ENCODE peak calls at places on chromosomes 11 and 22, in five cellular contexts. One of them, this sample, is unnamed.

GRCh38 chr11:47480762-47481161 is 31.8 kb upstream of the RAPSN start:
- DNase-seq in H9: no peak
- DNase-seq in mesothelial cell of epicardium: no peak
- DNase-seq in PC-9: no peak
- DNase-seq in dorsolateral prefrontal cortex: no peak
- DNase-seq in this sample: no peak

GRCh38 chr11:85595285-85595884 is 31.8 kb downstream of the DLG2 start:
- DNase-seq in H9: no peak
- DNase-seq in PC-9: peak
- DNase-seq in mesothelial cell of epicardium: no peak
- DNase-seq in dorsolateral prefrontal cortex: no peak
- DNase-seq in this sample: no peak

GRCh38 chr11:116821050-116821918 is 1.8 kb downstream of the APOA4 start:
- DNase-seq in H9: no peak
- DNase-seq in PC-9: no peak
- DNase-seq in mesothelial cell of epicardium: no peak
- DNase-seq in dorsolateral prefrontal cortex: no peak
- DNase-seq in this sample: no peak

GRCh38 chr22:23431337-23432072 is 148.6 kb downstream of the IGLL1 start:
- DNase-seq in dorsolateral prefrontal cortex: no peak
- DNase-seq in H9: no peak
- DNase-seq in mesothelial cell of epicardium: no peak
- DNase-seq in PC-9: no peak
- DNase-seq in this sample: no peak

GRCh38 chr11:71936825-71937224 is 8.0 kb downstream of the RNF121 start:
- DNase-seq in dorsolateral prefrontal cortex: no peak
- DNase-seq in H9: no peak
- DNase-seq in mesothelial cell of epicardium: no peak
- DNase-seq in PC-9: no peak
- DNase-seq in this sample: no peak

GRCh38 chr22:32339190-32340012 is 18.3 kb upstream of the RFPL3 start:
- DNase-seq in dorsolateral prefrontal cortex: no peak
- DNase-seq in mesothelial cell of epicardium: no peak
- DNase-seq in PC-9: no peak
- DNase-seq in H9: no peak
- DNase-seq in this sample: no peak

GRCh38 chr11:120208777-120209176 is 2.1 kb upstream of the OAF start:
- DNase-seq in mesothelial cell of epicardium: no peak
- DNase-seq in H9: no peak
- DNase-seq in PC-9: peak
- DNase-seq in dorsolateral prefrontal cortex: no peak
- DNase-seq in this sample: no peak

GRCh38 chr11:76680517-76681425 is 10.2 kb upstream of the LRRC32 start:
- DNase-seq in PC-9: peak
- DNase-seq in H9: peak
- DNase-seq in mesothelial cell of epicardium: peak
- DNase-seq in dorsolateral prefrontal cortex: peak
- DNase-seq in this sample: peak

GRCh38 chr11:65491614-65492386 is 7.0 kb upstream of the MALAT1 start:
- DNase-seq in dorsolateral prefrontal cortex: peak
- DNase-seq in H9: peak
- DNase-seq in PC-9: peak
- DNase-seq in mesothelial cell of epicardium: no peak
- DNase-seq in this sample: peak

GRCh38 chr11:35077709-35078695 is 61.0 kb upstream of the CD44 start:
- DNase-seq in dorsolateral prefrontal cortex: no peak
- DNase-seq in PC-9: peak
- DNase-seq in H9: no peak
- DNase-seq in mesothelial cell of epicardium: no peak
- DNase-seq in this sample: peak

GRCh38 chr22:23772315-23773246 is at the start of gene MMP11:
- DNase-seq in mesothelial cell of epicardium: no peak
- DNase-seq in dorsolateral prefrontal cortex: no peak
- DNase-seq in H9: peak
- DNase-seq in PC-9: no peak
- DNase-seq in this sample: peak

GRCh38 chr22:38272373-38273134 is at the start of gene TMEM184B:
- DNase-seq in dorsolateral prefrontal cortex: peak
- DNase-seq in mesothelial cell of epicardium: peak
- DNase-seq in PC-9: no peak
- DNase-seq in H9: peak
- DNase-seq in this sample: peak

GRCh38 chr11:1059759-1060158 is 14.9 kb upstream of the MUC2 start:
- DNase-seq in mesothelial cell of epicardium: no peak
- DNase-seq in H9: peak
- DNase-seq in PC-9: no peak
- DNase-seq in dorsolateral prefrontal cortex: peak
- DNase-seq in this sample: no peak

GRCh38 chr11:131195801-131196517 is 174.5 kb upstream of the NTM start:
- DNase-seq in H9: no peak
- DNase-seq in PC-9: no peak
- DNase-seq in dorsolateral prefrontal cortex: peak
- DNase-seq in mesothelial cell of epicardium: no peak
- DNase-seq in this sample: no peak

GRCh38 chr11:73087730-73088129 is 54.4 kb downstream of the FCHSD2 start:
- DNase-seq in PC-9: no peak
- DNase-seq in mesothelial cell of epicardium: no peak
- DNase-seq in H9: no peak
- DNase-seq in dorsolateral prefrontal cortex: no peak
- DNase-seq in this sample: no peak

GRCh38 chr11:8766043-8766992 is 83.7 kb downstream of the RPL27A start:
- DNase-seq in dorsolateral prefrontal cortex: no peak
- DNase-seq in H9: peak
- DNase-seq in PC-9: no peak
- DNase-seq in mesothelial cell of epicardium: no peak
- DNase-seq in this sample: no peak

GRCh38 chr11:103406357-103406756 is 297.1 kb downstream of the DYNC2H1 start:
- DNase-seq in PC-9: no peak
- DNase-seq in H9: no peak
- DNase-seq in dorsolateral prefrontal cortex: no peak
- DNase-seq in mesothelial cell of epicardium: no peak
- DNase-seq in this sample: no peak

GRCh38 chr11:117620131-117620530 is 176.9 kb downstream of the DSCAML1 start:
- DNase-seq in mesothelial cell of epicardium: no peak
- DNase-seq in PC-9: no peak
- DNase-seq in H9: no peak
- DNase-seq in dorsolateral prefrontal cortex: no peak
- DNase-seq in this sample: no peak

GRCh38 chr11:112316971-112317370 is 56.3 kb upstream of the PLET1 start:
- DNase-seq in H9: no peak
- DNase-seq in dorsolateral prefrontal cortex: no peak
- DNase-seq in mesothelial cell of epicardium: no peak
- DNase-seq in PC-9: peak
- DNase-seq in this sample: no peak

GRCh38 chr11:61415381-61415780 is 14.4 kb downstream of the CPSF7 start:
- DNase-seq in H9: no peak
- DNase-seq in PC-9: no peak
- DNase-seq in dorsolateral prefrontal cortex: no peak
- DNase-seq in mesothelial cell of epicardium: no peak
- DNase-seq in this sample: no peak

GRCh38 chr22:44676441-44677298 is 25.3 kb upstream of the PRR5 start:
- DNase-seq in dorsolateral prefrontal cortex: no peak
- DNase-seq in PC-9: no peak
- DNase-seq in mesothelial cell of epicardium: no peak
- DNase-seq in H9: no peak
- DNase-seq in this sample: no peak

GRCh38 chr11:117588166-117588810 is 208.7 kb downstream of the DSCAML1 start:
- DNase-seq in PC-9: no peak
- DNase-seq in H9: no peak
- DNase-seq in mesothelial cell of epicardium: no peak
- DNase-seq in dorsolateral prefrontal cortex: no peak
- DNase-seq in this sample: no peak

GRCh38 chr22:24510694-24511625 is 15.8 kb downstream of the UPB1 start:
- DNase-seq in dorsolateral prefrontal cortex: no peak
- DNase-seq in mesothelial cell of epicardium: no peak
- DNase-seq in H9: no peak
- DNase-seq in PC-9: no peak
- DNase-seq in this sample: no peak

GRCh38 chr22:32951807-32952153 is 106.4 kb downstream of the SYN3 start:
- DNase-seq in H9: no peak
- DNase-seq in mesothelial cell of epicardium: no peak
- DNase-seq in PC-9: no peak
- DNase-seq in dorsolateral prefrontal cortex: peak
- DNase-seq in this sample: no peak

GRCh38 chr22:46381731-46382130 is 46.2 kb downstream of the TRMU start:
- DNase-seq in dorsolateral prefrontal cortex: no peak
- DNase-seq in mesothelial cell of epicardium: no peak
- DNase-seq in H9: no peak
- DNase-seq in PC-9: no peak
- DNase-seq in this sample: no peak

GRCh38 chr22:22194931-22195264 is 49.7 kb upstream of the VPREB1 start:
- DNase-seq in PC-9: no peak
- DNase-seq in dorsolateral prefrontal cortex: no peak
- DNase-seq in H9: no peak
- DNase-seq in mesothelial cell of epicardium: no peak
- DNase-seq in this sample: no peak

GRCh38 chr11:20530942-20531703 is 68.3 kb upstream of the SLC6A5 start:
- DNase-seq in H9: no peak
- DNase-seq in PC-9: no peak
- DNase-seq in dorsolateral prefrontal cortex: no peak
- DNase-seq in mesothelial cell of epicardium: no peak
- DNase-seq in this sample: no peak

GRCh38 chr11:113240389-113240788 is 74.0 kb upstream of the TTC12 start:
- DNase-seq in PC-9: no peak
- DNase-seq in mesothelial cell of epicardium: no peak
- DNase-seq in dorsolateral prefrontal cortex: no peak
- DNase-seq in H9: no peak
- DNase-seq in this sample: no peak

GRCh38 chr22:45319319-45319675 is 9.6 kb downstream of the FAM118A start:
- DNase-seq in H9: no peak
- DNase-seq in PC-9: no peak
- DNase-seq in mesothelial cell of epicardium: no peak
- DNase-seq in dorsolateral prefrontal cortex: no peak
- DNase-seq in this sample: no peak

GRCh38 chr22:19483481-19484244 is 3.9 kb downstream of the CDC45 start:
- DNase-seq in mesothelial cell of epicardium: no peak
- DNase-seq in dorsolateral prefrontal cortex: no peak
- DNase-seq in H9: no peak
- DNase-seq in PC-9: no peak
- DNase-seq in this sample: no peak

DNA sequence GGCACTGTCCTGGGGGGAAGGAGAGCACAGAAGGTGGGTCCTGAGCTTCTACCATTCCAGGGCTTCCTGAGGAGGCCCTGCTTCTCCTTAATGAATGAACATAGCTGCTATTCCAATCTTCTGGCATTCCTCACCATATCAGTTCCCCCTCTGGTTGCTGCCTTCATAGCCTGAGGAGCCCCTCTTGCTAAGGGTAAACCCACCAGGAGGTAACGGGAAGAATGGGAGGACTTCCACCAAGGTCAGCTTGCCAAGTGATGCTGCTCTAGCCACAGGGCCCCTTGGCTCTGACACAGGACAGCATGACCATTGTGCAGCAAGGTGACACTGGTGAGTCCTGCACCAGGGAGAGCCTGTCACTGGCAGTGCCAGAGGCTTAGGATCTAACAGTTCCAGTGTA is 1022.5 kb downstream of the TBC1D22A start:
- DNase-seq in dorsolateral prefrontal cortex: no peak
- DNase-seq in H9: no peak
- DNase-seq in PC-9: no peak
- DNase-seq in mesothelial cell of epicardium: no peak
- DNase-seq in this sample: no peak
- TF ChIP-seq CTCF in dorsolateral prefrontal cortex: no peak
- TF ChIP-seq CTCF in H9: no peak
- TF ChIP-seq CTCF in PC-9: no peak
- TF ChIP-seq CTCF in mesothelial cell of epicardium: no peak
- TF ChIP-seq CTCF in this sample: no peak

DNA sequence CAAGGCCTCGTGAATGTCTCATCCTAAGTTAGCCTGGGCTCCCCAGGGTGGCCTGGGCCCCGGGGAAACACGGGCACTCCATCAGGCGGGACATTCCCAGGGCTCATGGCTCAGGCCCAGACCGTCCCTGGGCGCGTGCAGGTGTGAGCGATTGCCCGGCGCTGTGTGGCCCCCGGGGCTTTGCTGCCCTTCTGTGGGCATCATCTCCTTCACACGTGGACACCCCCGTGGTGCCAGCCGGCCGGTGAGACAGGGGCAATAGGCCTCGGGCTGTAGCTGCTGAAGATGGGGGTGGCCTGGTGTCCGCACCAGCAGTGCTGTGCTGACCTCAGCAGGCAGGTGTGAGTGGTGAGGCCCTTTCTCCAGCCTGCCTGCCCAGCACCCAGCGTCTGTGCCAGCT is 4.6 kb upstream of the SELENOO start:
- DNase-seq in mesothelial cell of epicardium: no peak
- DNase-seq in dorsolateral prefrontal cortex: no peak
- DNase-seq in H9: no peak
- DNase-seq in PC-9: no peak
- DNase-seq in this sample: no peak
- TF ChIP-seq CTCF in mesothelial cell of epicardium: no peak
- TF ChIP-seq CTCF in dorsolateral prefrontal cortex: no peak
- TF ChIP-seq CTCF in H9: no peak
- TF ChIP-seq CTCF in PC-9: no peak
- TF ChIP-seq CTCF in this sample: no peak

DNA sequence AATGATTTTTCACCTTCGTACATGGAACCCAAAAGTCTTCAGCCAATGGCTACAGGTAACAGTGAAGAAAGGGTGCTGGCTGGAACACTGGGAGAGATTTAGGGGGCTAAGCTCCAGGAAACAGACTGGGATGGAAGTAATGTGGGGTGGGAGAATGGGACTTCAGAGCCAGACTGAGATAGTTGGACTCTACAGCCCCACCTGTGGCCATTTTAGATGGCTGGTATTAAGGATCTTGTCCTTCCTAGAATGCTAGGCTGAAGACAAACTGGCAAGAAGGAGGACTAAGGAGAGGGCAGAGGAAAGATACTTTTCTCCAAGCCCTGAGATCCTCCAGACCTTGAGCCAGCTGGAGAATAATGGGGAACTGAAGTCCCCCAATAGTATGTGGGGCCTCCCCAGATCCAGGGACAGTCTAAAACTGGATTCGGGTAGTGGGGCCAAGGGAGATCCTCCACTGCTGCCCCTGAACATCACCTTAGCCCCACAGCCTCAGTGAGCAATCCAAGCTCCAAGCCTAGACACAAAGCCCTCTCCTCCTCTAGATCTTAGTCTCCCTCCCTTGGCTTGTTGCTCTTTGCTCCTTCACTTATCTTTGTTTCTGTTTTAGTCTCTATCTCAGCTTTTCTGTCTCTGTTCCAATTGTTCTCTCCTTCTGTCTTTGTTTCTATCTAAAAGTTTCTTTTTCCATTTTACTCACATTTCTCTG is 16.1 kb upstream of the RRAS2 start:
- DNase-seq in dorsolateral prefrontal cortex: no peak
- DNase-seq in PC-9: no peak
- DNase-seq in H9: peak
- DNase-seq in mesothelial cell of epicardium: no peak
- DNase-seq in this sample: no peak
- TF ChIP-seq CTCF in dorsolateral prefrontal cortex: no peak
- TF ChIP-seq CTCF in PC-9: no peak
- TF ChIP-seq CTCF in H9: peak
- TF ChIP-seq CTCF in mesothelial cell of epicardium: no peak
- TF ChIP-seq CTCF in this sample: peak

DNA sequence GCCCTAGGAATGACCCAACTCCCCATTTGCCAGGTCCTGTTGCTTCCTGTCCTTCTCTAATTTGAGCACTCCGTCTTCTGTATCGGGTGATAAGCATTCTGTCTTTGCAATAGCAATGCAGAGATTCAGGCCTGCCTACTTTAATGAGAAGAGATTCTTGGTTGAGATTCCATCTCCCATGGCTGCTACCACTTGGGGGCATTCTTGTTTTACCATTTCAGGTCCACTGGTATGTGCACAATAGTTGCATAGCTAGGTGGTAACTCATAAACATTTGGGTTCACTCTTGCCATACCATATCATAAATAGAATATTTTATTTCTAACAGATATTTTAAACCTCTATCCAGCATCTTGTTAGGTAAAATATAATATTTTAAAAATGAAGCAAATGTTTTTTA is 34.4 kb upstream of the CALCB start:
- DNase-seq in H9: no peak
- DNase-seq in dorsolateral prefrontal cortex: no peak
- DNase-seq in mesothelial cell of epicardium: no peak
- DNase-seq in PC-9: no peak
- DNase-seq in this sample: no peak
- TF ChIP-seq CTCF in H9: peak
- TF ChIP-seq CTCF in dorsolateral prefrontal cortex: no peak
- TF ChIP-seq CTCF in mesothelial cell of epicardium: no peak
- TF ChIP-seq CTCF in PC-9: peak
- TF ChIP-seq CTCF in this sample: no peak

This sample was measured in Calu3.